ENCODE peak calls at places on chromosome 12, in ten cellular contexts. One of them, this sample, is unnamed.

GRCh38 chr12:613996-614726 is 49.1 kb downstream of the NINJ2 start:
- DNase-seq in esophagus squamous epithelium: no peak
- DNase-seq in CD4-positive, alpha-beta T cell: peak; percentile 10
- DNase-seq in ovary: no peak
- DNase-seq in heart right ventricle: peak; percentile 29
- DNase-seq in left lung: no peak
- DNase-seq in Calu3: peak; percentile 36
- DNase-seq in right lobe of liver: no peak
- DNase-seq in tibial artery: peak; percentile 11
- DNase-seq in cardiac fibroblast: peak; percentile 22
- DNase-seq in this sample: no peak

GRCh38 chr12:39490500-39491276 is 47.8 kb upstream of the KIF21A start:
- DNase-seq in right lobe of liver: no peak
- DNase-seq in ovary: no peak
- DNase-seq in tibial artery: no peak
- DNase-seq in cardiac fibroblast: peak; percentile 97
- DNase-seq in left lung: no peak
- DNase-seq in heart right ventricle: no peak
- DNase-seq in Calu3: no peak
- DNase-seq in esophagus squamous epithelium: no peak
- DNase-seq in CD4-positive, alpha-beta T cell: no peak
- DNase-seq in this sample: no peak

GRCh38 chr12:67394600-67394999 is 125.4 kb downstream of the CAND1 start:
- DNase-seq in heart right ventricle: peak; percentile 41
- DNase-seq in ovary: peak; percentile 23
- DNase-seq in esophagus squamous epithelium: no peak
- DNase-seq in left lung: no peak
- DNase-seq in right lobe of liver: no peak
- DNase-seq in Calu3: no peak
- DNase-seq in CD4-positive, alpha-beta T cell: no peak
- DNase-seq in tibial artery: peak; percentile 74
- DNase-seq in cardiac fibroblast: peak; percentile 68
- DNase-seq in this sample: no peak

GRCh38 chr12:78483767-78484315 is 380.7 kb upstream of the SYT1 start:
- DNase-seq in Calu3: no peak
- DNase-seq in left lung: no peak
- DNase-seq in tibial artery: no peak
- DNase-seq in ovary: no peak
- DNase-seq in right lobe of liver: no peak
- DNase-seq in cardiac fibroblast: no peak
- DNase-seq in CD4-positive, alpha-beta T cell: no peak
- DNase-seq in esophagus squamous epithelium: no peak
- DNase-seq in heart right ventricle: no peak
- DNase-seq in this sample: no peak

GRCh38 chr12:102220736-102221135 is 23.1 kb upstream of the PMCH start:
- DNase-seq in tibial artery: no peak
- DNase-seq in Calu3: no peak
- DNase-seq in cardiac fibroblast: no peak
- DNase-seq in left lung: no peak
- DNase-seq in heart right ventricle: no peak
- DNase-seq in ovary: no peak
- DNase-seq in right lobe of liver: no peak
- DNase-seq in CD4-positive, alpha-beta T cell: no peak
- DNase-seq in esophagus squamous epithelium: no peak
- DNase-seq in this sample: no peak

GRCh38 chr12:32705783-32706182 is 26.7 kb downstream of the DNM1L start:
- DNase-seq in CD4-positive, alpha-beta T cell: no peak
- DNase-seq in Calu3: no peak
- DNase-seq in tibial artery: no peak
- DNase-seq in heart right ventricle: no peak
- DNase-seq in cardiac fibroblast: no peak
- DNase-seq in left lung: no peak
- DNase-seq in esophagus squamous epithelium: no peak
- DNase-seq in ovary: no peak
- DNase-seq in right lobe of liver: no peak
- DNase-seq in this sample: no peak

GRCh38 chr12:98758331-98758730 is 113.2 kb downstream of the APAF1 start:
- DNase-seq in left lung: no peak
- DNase-seq in cardiac fibroblast: peak; percentile 40
- DNase-seq in CD4-positive, alpha-beta T cell: no peak
- DNase-seq in ovary: peak; percentile 44
- DNase-seq in tibial artery: peak; percentile 72
- DNase-seq in heart right ventricle: peak; percentile 22
- DNase-seq in Calu3: no peak
- DNase-seq in esophagus squamous epithelium: no peak
- DNase-seq in right lobe of liver: no peak
- DNase-seq in this sample: no peak

GRCh38 chr12:64528616-64529015 is 76.7 kb downstream of the TBK1 start:
- DNase-seq in heart right ventricle: no peak
- DNase-seq in cardiac fibroblast: no peak
- DNase-seq in left lung: no peak
- DNase-seq in tibial artery: no peak
- DNase-seq in Calu3: no peak
- DNase-seq in esophagus squamous epithelium: no peak
- DNase-seq in right lobe of liver: no peak
- DNase-seq in CD4-positive, alpha-beta T cell: no peak
- DNase-seq in ovary: no peak
- DNase-seq in this sample: no peak

GRCh38 chr12:60194682-60195081 is 598.9 kb downstream of the SLC16A7 start:
- DNase-seq in left lung: no peak
- DNase-seq in right lobe of liver: no peak
- DNase-seq in tibial artery: no peak
- DNase-seq in ovary: no peak
- DNase-seq in CD4-positive, alpha-beta T cell: no peak
- DNase-seq in heart right ventricle: no peak
- DNase-seq in cardiac fibroblast: peak; percentile 68
- DNase-seq in Calu3: no peak
- DNase-seq in esophagus squamous epithelium: no peak
- DNase-seq in this sample: no peak

GRCh38 chr12:92108651-92109050 is 37.0 kb downstream of the BTG1 start:
- DNase-seq in ovary: peak; percentile 12
- DNase-seq in heart right ventricle: no peak
- DNase-seq in right lobe of liver: no peak
- DNase-seq in left lung: no peak
- DNase-seq in CD4-positive, alpha-beta T cell: no peak
- DNase-seq in Calu3: no peak
- DNase-seq in esophagus squamous epithelium: no peak
- DNase-seq in cardiac fibroblast: peak; percentile 78
- DNase-seq in tibial artery: no peak
- DNase-seq in this sample: no peak

DNA sequence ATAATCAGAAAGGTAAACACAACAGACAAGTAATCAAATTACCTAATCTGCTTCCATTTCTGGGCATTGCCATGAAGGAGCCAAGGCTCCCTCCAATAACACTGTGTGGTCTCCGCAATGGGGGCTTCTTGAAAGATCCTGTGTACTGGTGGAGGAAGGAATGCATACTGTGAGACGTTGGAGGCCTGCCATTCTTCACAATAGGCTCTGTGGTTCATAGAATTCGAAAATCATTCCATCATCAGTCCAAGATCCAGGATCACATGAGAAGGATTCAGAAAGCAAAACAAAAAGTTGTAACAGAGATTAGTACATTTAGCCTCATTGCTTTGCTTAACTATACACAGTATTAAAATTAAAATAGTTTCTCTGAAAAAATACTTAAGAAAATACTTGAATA is 76.3 kb downstream of the CDK17 start:
- DNase-seq in tibial artery: no peak
- DNase-seq in Calu3: no peak
- DNase-seq in right lobe of liver: no peak
- DNase-seq in left lung: no peak
- DNase-seq in cardiac fibroblast: no peak
- DNase-seq in ovary: no peak
- DNase-seq in esophagus squamous epithelium: no peak
- DNase-seq in heart right ventricle: no peak
- DNase-seq in CD4-positive, alpha-beta T cell: no peak
- DNase-seq in this sample: no peak
- TF ChIP-seq CTCF in tibial artery: no peak
- TF ChIP-seq CTCF in Calu3: no peak
- TF ChIP-seq CTCF in right lobe of liver: no peak
- TF ChIP-seq CTCF in left lung: no peak
- TF ChIP-seq CTCF in cardiac fibroblast: no peak
- TF ChIP-seq CTCF in ovary: no peak
- TF ChIP-seq CTCF in esophagus squamous epithelium: no peak
- TF ChIP-seq CTCF in heart right ventricle: no peak
- TF ChIP-seq CTCF in CD4-positive, alpha-beta T cell: no peak
- TF ChIP-seq CTCF in this sample: no peak

DNA sequence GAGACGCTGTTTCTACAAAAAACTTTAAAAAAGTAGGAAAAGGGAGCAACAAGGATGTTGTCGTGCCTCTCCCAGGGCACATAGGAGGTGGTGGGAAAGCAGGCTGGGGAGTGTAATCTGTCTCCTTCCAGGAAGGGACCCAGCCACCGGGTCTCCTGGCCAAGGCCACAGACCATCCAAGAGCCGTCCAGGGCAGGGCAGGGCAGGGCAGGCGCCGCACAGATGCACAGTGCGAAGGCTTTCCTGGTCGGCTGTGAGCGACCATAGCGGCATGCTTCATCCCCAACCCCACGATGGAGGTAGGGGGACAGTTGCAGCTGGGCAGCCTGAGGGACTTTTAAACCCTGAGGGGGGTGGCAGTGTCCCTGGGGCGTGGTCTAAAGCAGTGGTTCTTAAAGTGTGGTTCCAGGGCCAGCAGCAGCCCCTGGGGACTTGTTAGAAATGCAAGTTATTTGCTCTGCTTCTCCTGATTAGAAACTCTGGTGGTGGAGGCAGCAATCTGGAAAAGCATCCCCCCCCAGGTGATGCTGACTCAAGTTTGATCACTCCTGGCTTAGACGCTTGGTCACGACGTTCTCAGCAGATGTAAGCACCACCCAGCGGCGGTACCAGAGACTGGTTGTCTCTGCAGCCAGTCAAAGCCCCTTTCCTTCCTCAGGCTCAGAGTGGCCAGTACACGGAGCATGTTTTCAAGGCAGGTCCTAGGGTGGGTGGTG is 197.4 kb upstream of the PRMT8 start:
- DNase-seq in Calu3: no peak
- DNase-seq in cardiac fibroblast: peak; percentile 72
- DNase-seq in left lung: no peak
- DNase-seq in ovary: peak; percentile 35
- DNase-seq in tibial artery: no peak
- DNase-seq in right lobe of liver: no peak
- DNase-seq in CD4-positive, alpha-beta T cell: no peak
- DNase-seq in heart right ventricle: no peak
- DNase-seq in esophagus squamous epithelium: no peak
- DNase-seq in this sample: no peak
- TF ChIP-seq CTCF in Calu3: no peak
- TF ChIP-seq CTCF in cardiac fibroblast: peak; percentile 48
- TF ChIP-seq CTCF in left lung: no peak
- TF ChIP-seq CTCF in ovary: no peak
- TF ChIP-seq CTCF in tibial artery: no peak
- TF ChIP-seq CTCF in right lobe of liver: no peak
- TF ChIP-seq CTCF in CD4-positive, alpha-beta T cell: no peak
- TF ChIP-seq CTCF in heart right ventricle: peak; percentile 23
- TF ChIP-seq CTCF in esophagus squamous epithelium: no peak
- TF ChIP-seq CTCF in this sample: no peak

DNA sequence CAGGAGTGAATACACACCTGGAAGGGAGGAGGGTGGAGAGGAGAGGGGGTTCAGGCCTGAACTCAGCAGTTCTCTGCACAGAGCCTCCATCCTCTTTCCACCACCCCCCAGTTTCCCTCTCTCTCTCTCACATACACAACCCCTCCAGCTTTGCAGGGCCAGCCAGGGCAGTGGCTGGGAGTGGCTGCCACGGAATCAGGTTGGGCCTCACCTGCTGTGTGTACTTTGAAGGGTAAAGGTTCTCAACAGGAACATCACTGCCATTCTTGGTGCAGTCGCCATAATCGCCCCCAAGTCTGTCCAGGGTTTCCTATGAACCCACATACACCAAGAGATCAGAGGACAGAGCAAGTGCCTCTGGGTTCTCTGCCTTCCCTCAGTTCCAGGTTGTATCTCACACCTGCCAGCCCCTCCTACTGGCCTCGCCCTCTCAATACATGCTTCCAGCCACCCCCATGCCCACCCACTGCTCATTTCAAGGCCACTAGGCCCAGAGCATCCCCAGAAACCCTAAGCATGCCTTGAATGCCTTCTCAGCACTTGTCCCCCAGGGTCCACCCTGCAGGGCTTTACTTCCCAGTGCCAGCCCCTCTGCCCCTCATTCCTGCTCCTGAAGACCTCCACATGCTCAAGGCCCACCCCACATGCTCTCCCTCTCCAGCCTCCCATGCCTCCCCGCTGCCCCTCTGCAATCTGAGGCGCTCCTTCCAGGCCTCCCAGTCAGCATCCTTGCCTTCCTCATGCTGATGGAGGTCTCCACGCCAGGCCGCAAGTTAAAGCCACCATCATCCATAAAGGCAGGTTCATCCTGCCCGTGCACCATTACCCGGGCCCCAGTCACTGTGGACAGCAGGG is 12.9 kb upstream of the TNFRSF1A start:
- DNase-seq in tibial artery: no peak
- DNase-seq in esophagus squamous epithelium: no peak
- DNase-seq in left lung: no peak
- DNase-seq in CD4-positive, alpha-beta T cell: no peak
- DNase-seq in Calu3: no peak
- DNase-seq in ovary: no peak
- DNase-seq in cardiac fibroblast: no peak
- DNase-seq in right lobe of liver: no peak
- DNase-seq in heart right ventricle: no peak
- DNase-seq in this sample: no peak
- TF ChIP-seq CTCF in tibial artery: no peak
- TF ChIP-seq CTCF in esophagus squamous epithelium: no peak
- TF ChIP-seq CTCF in left lung: no peak
- TF ChIP-seq CTCF in CD4-positive, alpha-beta T cell: no peak
- TF ChIP-seq CTCF in Calu3: no peak
- TF ChIP-seq CTCF in ovary: no peak
- TF ChIP-seq CTCF in cardiac fibroblast: no peak
- TF ChIP-seq CTCF in right lobe of liver: no peak
- TF ChIP-seq CTCF in heart right ventricle: no peak
- TF ChIP-seq CTCF in this sample: no peak

GRCh38 chr12:107912421-107913004 is 138.0 kb downstream of the ASCL4 start:
- DNase-seq in heart right ventricle: peak; percentile 39
- DNase-seq in right lobe of liver: peak; percentile 55
- DNase-seq in left lung: peak; percentile 84
- DNase-seq in tibial artery: no peak
- DNase-seq in Calu3: peak; percentile 53
- DNase-seq in ovary: no peak
- DNase-seq in CD4-positive, alpha-beta T cell: peak; percentile 35
- DNase-seq in esophagus squamous epithelium: no peak
- DNase-seq in cardiac fibroblast: peak; percentile 8
- DNase-seq in this sample: peak; percentile 43
- TF ChIP-seq CTCF in heart right ventricle: peak; percentile 35
- TF ChIP-seq CTCF in right lobe of liver: peak; percentile 34
- TF ChIP-seq CTCF in left lung: peak; percentile 70
- TF ChIP-seq CTCF in tibial artery: peak; percentile 21
- TF ChIP-seq CTCF in Calu3: peak; percentile 38
- TF ChIP-seq CTCF in ovary: no peak
- TF ChIP-seq CTCF in CD4-positive, alpha-beta T cell: peak; percentile 54
- TF ChIP-seq CTCF in esophagus squamous epithelium: peak; percentile 44
- TF ChIP-seq CTCF in cardiac fibroblast: peak; percentile 63
- TF ChIP-seq CTCF in this sample: peak; percentile 57

DNA sequence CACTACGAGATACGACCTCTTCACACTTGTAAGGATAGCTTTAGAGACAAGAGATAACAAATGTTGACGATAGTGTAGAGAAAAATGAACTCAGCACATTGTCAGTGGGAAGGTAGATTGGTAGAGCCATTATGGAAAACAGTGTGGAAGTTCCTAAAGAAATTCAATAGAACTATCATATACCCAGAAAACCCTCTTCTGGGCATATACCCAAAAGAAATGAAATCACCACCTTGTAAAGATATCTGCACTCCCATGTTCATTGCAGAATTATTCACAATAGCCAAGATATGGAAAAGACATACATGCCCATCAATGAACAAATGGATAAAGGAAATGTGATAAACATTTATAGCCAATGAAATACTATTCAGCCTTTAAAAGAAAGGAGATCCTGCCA is 499.8 kb upstream of the TBX3 start:
- DNase-seq in right lobe of liver: no peak
- DNase-seq in Calu3: no peak
- DNase-seq in CD4-positive, alpha-beta T cell: no peak
- DNase-seq in tibial artery: no peak
- DNase-seq in ovary: no peak
- DNase-seq in cardiac fibroblast: no peak
- DNase-seq in left lung: no peak
- DNase-seq in esophagus squamous epithelium: no peak
- DNase-seq in heart right ventricle: no peak
- DNase-seq in this sample: no peak
- TF ChIP-seq CTCF in right lobe of liver: no peak
- TF ChIP-seq CTCF in Calu3: no peak
- TF ChIP-seq CTCF in CD4-positive, alpha-beta T cell: no peak
- TF ChIP-seq CTCF in tibial artery: no peak
- TF ChIP-seq CTCF in ovary: no peak
- TF ChIP-seq CTCF in cardiac fibroblast: no peak
- TF ChIP-seq CTCF in left lung: no peak
- TF ChIP-seq CTCF in esophagus squamous epithelium: no peak
- TF ChIP-seq CTCF in heart right ventricle: no peak
- TF ChIP-seq CTCF in this sample: no peak

This sample was measured in natural killer cell.